ENCODE peak calls at places on chromosome 4, in ten cellular contexts. H is HepG2, U is A549, V is stomach, X is K562, Q is H1, P is upper lobe of left lung, I is esophagus muscularis mucosa, Y is transverse colon, R is GM12878. A is an unnamed sample. For H3K4me1, the result is how much of the 10 kb centered on the place peaks cover.

GRCh38 chr4:98430708-98431403 is 169.7 kb downstream of the RAP1GDS1 start:
- DNase-seq in H (no peak), U (peak), V (no peak), X (no peak), Q (no peak), P (peak), I (no peak), Y (no peak), R (no peak), A (no peak)

GRCh38 chr4:86280246-86280645 is 79.6 kb downstream of the MAPK10 start:
- DNase-seq in H (no peak), U (no peak), V (no peak), X (no peak), Q (no peak), P (no peak), I (no peak), Y (no peak), R (no peak), A (no peak)

GRCh38 chr4:168515222-168516011 is 18.6 kb downstream of the PALLD start:
- DNase-seq in H (no peak), U (no peak), V (peak), X (no peak), Q (no peak), P (no peak), I (no peak), Y (no peak), R (no peak), A (no peak)

GRCh38 chr4:38664704-38665401 is 854 bp downstream of the KLF3 start:
- DNase-seq in H (peak), U (peak), V (peak), X (peak), Q (no peak), P (peak), I (no peak), Y (peak), R (no peak), A (peak)

GRCh38 chr4:128358231-128358902 is 70.8 kb upstream of the PGRMC2 start:
- DNase-seq in H (no peak), U (peak), V (no peak), X (no peak), Q (no peak), P (peak), I (no peak), Y (no peak), R (no peak), A (no peak)

GRCh38 chr4:45131020-45131419 is 404.7 kb upstream of the GNPDA2 start:
- DNase-seq in H (no peak), U (no peak), V (no peak), X (no peak), Q (no peak), P (no peak), I (no peak), Y (no peak), R (no peak), A (no peak)

GRCh38 chr4:56326363-56326762 is 60.9 kb downstream of the AASDH start:
- DNase-seq in H (no peak), U (no peak), V (no peak), X (no peak), Q (no peak), P (no peak), I (no peak), Y (no peak), R (no peak), A (no peak)

GRCh38 chr4:48030470-48030869 is 13.9 kb downstream of the NIPAL1 start:
- DNase-seq in H (no peak), U (no peak), V (no peak), X (no peak), Q (no peak), P (no peak), I (no peak), Y (no peak), R (no peak), A (no peak)

GRCh38 chr4:1300466-1301455 is 11.1 kb downstream of the MAEA start:
- DNase-seq in H (no peak), U (no peak), V (peak), X (no peak), Q (no peak), P (peak), I (no peak), Y (peak), R (no peak), A (no peak)

GRCh38 chr4:176210101-176210500 is 14.7 kb upstream of the SPATA4 start:
- DNase-seq in H (no peak), U (no peak), V (no peak), X (no peak), Q (no peak), P (no peak), I (no peak), Y (no peak), R (no peak), A (no peak)

GRCh38 chr4:8838911-8839431 is 32.7 kb downstream of the HMX1 start:
- DNase-seq in H (no peak), U (no peak), V (no peak), X (no peak), Q (no peak), P (peak), I (no peak), Y (peak), R (no peak), A (peak)

GRCh38 chr4:98318521-98318920 is 57.3 kb downstream of the RAP1GDS1 start:
- DNase-seq in H (peak), U (no peak), V (no peak), X (no peak), Q (no peak), P (no peak), I (no peak), Y (no peak), R (no peak), A (no peak)

GRCh38 chr4:99390060-99390459 is 37.5 kb upstream of the ADH1C start:
- DNase-seq in H (no peak), U (no peak), V (no peak), X (no peak), Q (no peak), P (no peak), I (no peak), Y (no peak), R (no peak), A (no peak)

GRCh38 chr4:175807596-175807995 is 4.5 kb downstream of the GPM6A start:
- DNase-seq in H (no peak), U (no peak), V (no peak), X (no peak), Q (no peak), P (no peak), I (no peak), Y (no peak), R (no peak), A (no peak)

GRCh38 chr4:18180122-18180521 is 158.6 kb upstream of the LCORL start:
- DNase-seq in H (no peak), U (no peak), V (no peak), X (no peak), Q (no peak), P (no peak), I (no peak), Y (no peak), R (no peak), A (no peak)

GRCh38 chr4:105520819-105521790 is 31.3 kb upstream of the ARHGEF38 start:
- DNase-seq in H (peak), U (peak), V (peak), X (peak), Q (no peak), P (no peak), I (no peak), Y (peak), R (peak), A (no peak)

GRCh38 chr4:10173039-10173753 is 56.6 kb upstream of the WDR1 start:
- DNase-seq in H (no peak), U (no peak), V (peak), X (peak), Q (no peak), P (peak), I (peak), Y (peak), R (no peak), A (no peak)

GRCh38 chr4:110344165-110344564 is 131.8 kb upstream of the ENPEP start:
- DNase-seq in H (no peak), U (peak), V (no peak), X (no peak), Q (no peak), P (no peak), I (no peak), Y (peak), R (no peak), A (no peak)

GRCh38 chr4:46503739-46504138 is 113.8 kb upstream of the GABRA2 start:
- DNase-seq in H (no peak), U (no peak), V (no peak), X (no peak), Q (no peak), P (no peak), I (no peak), Y (no peak), R (no peak), A (no peak)

GRCh38 chr4:128924951-128925350 is 115.5 kb downstream of the JADE1 start:
- DNase-seq in H (no peak), U (no peak), V (no peak), X (no peak), Q (no peak), P (no peak), I (no peak), Y (no peak), R (no peak), A (no peak)

GRCh38 chr4:110475881-110476818 is at the start of gene ENPEP:
- DNase-seq in H (no peak), U (no peak), V (no peak), X (no peak), Q (no peak), P (no peak), I (no peak), Y (peak), R (no peak), A (no peak)

GRCh38 chr4:185369729-185370128 is 26.0 kb downstream of the LRP2BP start:
- DNase-seq in H (no peak), U (no peak), V (no peak), X (no peak), Q (no peak), P (no peak), I (no peak), Y (no peak), R (no peak), A (no peak)

GRCh38 chr4:82811392-82811791 is 12.8 kb upstream of the SCD5 start:
- DNase-seq in H (no peak), U (no peak), V (no peak), X (no peak), Q (no peak), P (no peak), I (no peak), Y (no peak), R (no peak), A (no peak)

GRCh38 chr4:108170729-108171540 is 2.2 kb upstream of the LEF1 start:
- DNase-seq in H (no peak), U (no peak), V (no peak), X (no peak), Q (no peak), P (no peak), I (no peak), Y (no peak), R (no peak), A (no peak)

GRCh38 chr4:90495936-90496335 is 368.7 kb downstream of the CCSER1 start:
- DNase-seq in H (no peak), U (peak), V (no peak), X (no peak), Q (no peak), P (no peak), I (no peak), Y (no peak), R (no peak), A (no peak)

GRCh38 chr4:13953083-13953482 is 325.6 kb upstream of the BOD1L1 start:
- DNase-seq in H (no peak), U (no peak), V (no peak), X (no peak), Q (no peak), P (no peak), I (peak), Y (no peak), R (no peak), A (no peak)

GRCh38 chr4:109925396-109925795 is 12.7 kb downstream of the EGF start:
- DNase-seq in H (no peak), U (no peak), V (no peak), X (no peak), Q (no peak), P (no peak), I (no peak), Y (no peak), R (no peak), A (no peak)

GRCh38 chr4:14877246-14878220 is 124.7 kb upstream of the CPEB2 start:
- DNase-seq in H (no peak), U (no peak), V (peak), X (no peak), Q (no peak), P (peak), I (no peak), Y (no peak), R (no peak), A (no peak)

GRCh38 chr4:169222768-169223167 is 48.0 kb downstream of the SH3RF1 start:
- DNase-seq in H (no peak), U (no peak), V (no peak), X (no peak), Q (no peak), P (no peak), I (peak), Y (peak), R (no peak), A (no peak)

GRCh38 chr4:156732634-156733033 is 239.0 kb downstream of the PDGFC start:
- DNase-seq in H (no peak), U (no peak), V (no peak), X (no peak), Q (no peak), P (no peak), I (no peak), Y (no peak), R (no peak), A (no peak)

GRCh38 chr4:102506523-102506922 is 5.4 kb downstream of the NFKB1 start:
- DNase-seq in H (no peak), U (no peak), V (no peak), X (no peak), Q (no peak), P (no peak), I (no peak), Y (no peak), R (no peak), A (no peak)

GRCh38 chr4:185779520-185779919 is 32.5 kb downstream of the SORBS2 start:
- DNase-seq in H (peak), U (peak), V (no peak), X (no peak), Q (no peak), P (no peak), I (peak), Y (no peak), R (no peak), A (no peak)

GRCh38 chr4:40613456-40613855 is 16.2 kb downstream of the RBM47 start:
- DNase-seq in H (no peak), U (no peak), V (no peak), X (no peak), Q (no peak), P (no peak), I (no peak), Y (no peak), R (no peak), A (no peak)

GRCh38 chr4:14862881-14863280 is 139.4 kb upstream of the CPEB2 start:
- DNase-seq in H (no peak), U (no peak), V (peak), X (peak), Q (no peak), P (no peak), I (no peak), Y (peak), R (no peak), A (peak)

GRCh38 chr4:152360045-152360410 is 175.9 kb downstream of the FBXW7 start:
- DNase-seq in H (no peak), U (no peak), V (no peak), X (no peak), Q (no peak), P (no peak), I (no peak), Y (no peak), R (no peak), A (no peak)

GRCh38 chr4:146637853-146638800 is 566 bp upstream of the POU4F2 start:
- DNase-seq in H (no peak), U (no peak), V (no peak), X (no peak), Q (no peak), P (no peak), I (no peak), Y (no peak), R (no peak), A (no peak)

GRCh38 chr4:11908712-11909111 is 480.0 kb upstream of the HS3ST1 start:
- DNase-seq in H (no peak), U (no peak), V (no peak), X (no peak), Q (no peak), P (no peak), I (no peak), Y (no peak), R (no peak), A (no peak)
- TF ChIP-seq EP300 in H (no peak), U (no peak), V (no peak), X (no peak), Q (no peak), P (no peak), I (no peak), Y (no peak), R (no peak), A (no peak)

DNA sequence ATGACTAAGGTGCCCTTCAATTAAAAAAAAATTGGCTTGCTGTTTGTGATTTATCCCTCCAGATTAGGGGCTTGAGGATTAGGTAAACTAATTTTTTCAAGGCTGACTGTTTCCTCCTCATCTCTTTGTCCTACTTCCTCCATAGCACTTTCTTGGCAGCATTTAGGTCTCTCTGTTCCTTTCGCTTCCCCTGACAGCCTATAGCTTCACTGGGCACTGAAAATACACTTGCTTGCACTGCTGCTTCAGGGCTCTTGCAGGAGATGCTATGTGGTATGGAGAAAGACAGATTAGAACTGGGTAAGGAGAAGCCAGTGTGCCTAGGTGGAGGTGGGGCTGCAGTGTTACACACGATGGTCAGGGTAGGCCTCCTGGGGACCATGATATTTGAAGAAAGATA is 112.3 kb upstream of the SFRP2 start:
- DNase-seq in H (no peak), U (no peak), V (no peak), X (no peak), Q (no peak), P (no peak), I (no peak), Y (no peak), R (no peak), A (no peak)
- H3K4me1 ChIP-seq in H (under half), U (under half), V (under half), X (under half), Q (under half), P (under half), I (under half), Y (under half), R (under half), A (under half)

GRCh38 chr4:132605551-132605950 is 543.5 kb upstream of the PCDH10 start:
- DNase-seq in H (no peak), U (no peak), V (no peak), X (no peak), Q (no peak), P (no peak), I (no peak), Y (no peak), R (no peak), A (no peak)
- TF ChIP-seq EP300 in H (no peak), U (no peak), V (no peak), X (no peak), Q (no peak), P (no peak), I (no peak), Y (no peak), R (no peak), A (no peak)

DNA sequence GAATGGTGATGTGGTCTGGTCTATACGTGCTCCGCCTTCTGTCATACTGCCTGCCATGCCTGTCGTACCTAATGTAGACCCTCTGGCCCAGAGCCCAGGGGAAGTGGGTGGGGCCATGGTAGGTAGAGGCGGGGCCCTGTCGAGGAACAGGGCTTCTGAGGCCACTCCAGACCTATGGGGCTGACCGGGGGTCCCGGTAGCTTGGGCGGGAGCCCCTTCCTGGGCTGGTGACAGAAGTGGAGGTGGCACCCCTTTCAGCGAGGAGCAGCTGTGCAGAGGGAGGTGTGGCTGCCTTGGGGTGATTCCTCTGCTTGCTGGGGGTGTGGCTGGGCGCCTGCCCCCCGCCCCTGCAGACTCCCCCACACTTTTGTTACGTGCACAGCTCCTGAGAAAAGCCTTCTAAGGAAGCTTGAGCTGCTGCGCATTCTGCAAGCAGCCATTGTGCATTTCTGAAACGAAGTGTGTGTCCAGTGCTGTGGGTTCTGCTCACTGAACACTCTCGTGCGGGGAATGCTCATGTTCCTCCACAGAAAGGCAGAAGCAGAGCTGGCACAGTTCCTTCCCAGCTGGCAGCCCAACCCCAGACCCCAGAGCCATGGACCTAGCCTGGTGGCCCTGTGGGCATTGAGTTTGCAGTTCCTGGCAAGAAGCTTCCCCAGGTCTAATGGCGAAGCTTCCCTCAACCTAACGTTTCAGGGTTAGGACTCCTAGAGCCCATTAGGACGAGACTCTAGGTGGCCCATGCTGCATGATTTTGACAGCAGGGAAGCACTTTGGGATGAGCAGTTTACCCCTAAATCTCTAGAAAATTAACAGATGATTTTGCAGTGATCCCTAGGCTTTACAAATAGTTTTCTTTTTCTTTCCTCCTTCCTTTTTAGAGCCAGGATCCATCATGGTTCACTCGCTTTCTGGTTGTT is 72.7 kb upstream of the HGFAC start:
- DNase-seq in H (no peak), U (no peak), V (no peak), X (peak), Q (no peak), P (no peak), I (peak), Y (no peak), R (no peak), A (no peak)
- H3K4me1 ChIP-seq in H (under half), U (under half), V (under half), X (half or more), Q (under half), P (half or more), I (under half), Y (under half), R (under half), A (under half)

GRCh38 chr4:78770091-78770642 is 6.0 kb upstream of the BMP2K start:
- DNase-seq in H (no peak), U (no peak), V (no peak), X (no peak), Q (no peak), P (no peak), I (no peak), Y (no peak), R (no peak), A (no peak)
- TF ChIP-seq EP300 in H (no peak), U (no peak), V (no peak), X (peak), Q (no peak), P (no peak), I (no peak), Y (no peak), R (no peak), A (no peak)

GRCh38 chr4:7430368-7430964 is 4.3 kb downstream of the PSAPL1 start:
- DNase-seq in H (no peak), U (peak), V (peak), X (no peak), Q (peak), P (no peak), I (no peak), Y (no peak), R (no peak), A (peak)
- H3K4me1 ChIP-seq in H (under half), U (under half), V (under half), X (under half), Q (under half), P (under half), I (under half), Y (under half), R (under half), A (under half)

GRCh38 chr4:166134285-166134684 is 261.2 kb downstream of the TLL1 start:
- DNase-seq in H (no peak), U (no peak), V (no peak), X (no peak), Q (no peak), P (no peak), I (no peak), Y (no peak), R (no peak), A (no peak)

DNA sequence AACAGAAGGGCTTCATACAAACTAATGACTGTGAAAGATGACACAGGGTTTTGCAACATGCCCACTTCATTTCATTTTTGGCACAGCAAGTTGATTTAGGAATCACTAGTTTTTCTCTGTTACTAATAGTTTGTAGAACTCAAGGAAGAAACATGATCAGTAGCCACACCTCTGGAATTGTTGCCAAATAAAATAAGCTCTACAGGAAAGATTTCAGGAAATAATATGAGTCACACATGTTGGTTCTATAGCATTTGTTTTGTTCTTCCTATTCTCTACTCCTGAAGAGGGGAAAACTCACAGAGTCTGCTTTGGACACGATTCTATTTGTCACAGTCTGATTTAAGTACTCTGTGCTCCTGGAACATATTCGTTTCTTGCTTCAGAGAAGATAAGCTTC is 255.4 kb downstream of the TLL1 start:
- DNase-seq in H (no peak), U (no peak), V (no peak), X (no peak), Q (no peak), P (no peak), I (no peak), Y (no peak), R (no peak), A (no peak)
- TF ChIP-seq EP300 in H (no peak), U (no peak), V (no peak), X (no peak), Q (no peak), P (no peak), I (no peak), Y (no peak), R (no peak), A (no peak)